ENCODE peak calls at places on chromosomes 12 and 14, in five cellular contexts. One of them, this sample, is unnamed.

GRCh38 chr12:30822385-30823139 is 67.8 kb upstream of the CAPRIN2 start:
- DNase-seq in heart left ventricle: peak
- DNase-seq in endothelial cell of umbilical vein: peak
- DNase-seq in tibial nerve: peak
- DNase-seq in IMR-90: peak
- DNase-seq in this sample: peak

GRCh38 chr12:10615532-10615931 is 2.1 kb upstream of the MAGOHB start:
- DNase-seq in heart left ventricle: no peak
- DNase-seq in endothelial cell of umbilical vein: no peak
- DNase-seq in tibial nerve: no peak
- DNase-seq in IMR-90: no peak
- DNase-seq in this sample: peak

GRCh38 chr14:74486164-74486563 is 6.9 kb downstream of the NPC2 start:
- DNase-seq in heart left ventricle: no peak
- DNase-seq in endothelial cell of umbilical vein: no peak
- DNase-seq in tibial nerve: no peak
- DNase-seq in IMR-90: no peak
- DNase-seq in this sample: no peak

GRCh38 chr14:69999246-69999645 is 120.0 kb downstream of the SMOC1 start:
- DNase-seq in heart left ventricle: no peak
- DNase-seq in endothelial cell of umbilical vein: peak
- DNase-seq in tibial nerve: no peak
- DNase-seq in IMR-90: peak
- DNase-seq in this sample: no peak

GRCh38 chr14:58298880-58299664 is 717 bp downstream of the ARID4A start:
- DNase-seq in heart left ventricle: peak
- DNase-seq in endothelial cell of umbilical vein: peak
- DNase-seq in tibial nerve: no peak
- DNase-seq in IMR-90: no peak
- DNase-seq in this sample: peak

GRCh38 chr14:59481407-59482119 is 2.6 kb downstream of the L3HYPDH start:
- DNase-seq in heart left ventricle: no peak
- DNase-seq in endothelial cell of umbilical vein: peak
- DNase-seq in tibial nerve: no peak
- DNase-seq in IMR-90: peak
- DNase-seq in this sample: no peak

GRCh38 chr12:46908236-46908935 is 82.6 kb upstream of the SLC38A4 start:
- DNase-seq in heart left ventricle: no peak
- DNase-seq in endothelial cell of umbilical vein: no peak
- DNase-seq in tibial nerve: no peak
- DNase-seq in IMR-90: peak
- DNase-seq in this sample: no peak

GRCh38 chr12:132438139-132438700 is 51.7 kb upstream of the FBRSL1 start:
- DNase-seq in heart left ventricle: no peak
- DNase-seq in endothelial cell of umbilical vein: no peak
- DNase-seq in tibial nerve: no peak
- DNase-seq in IMR-90: no peak
- DNase-seq in this sample: no peak

GRCh38 chr12:118436986-118437385 is 60.6 kb downstream of the SUDS3 start:
- DNase-seq in heart left ventricle: no peak
- DNase-seq in endothelial cell of umbilical vein: no peak
- DNase-seq in tibial nerve: no peak
- DNase-seq in IMR-90: peak
- DNase-seq in this sample: no peak

GRCh38 chr14:73462078-73462715 is 3.9 kb upstream of the NUMB start:
- DNase-seq in heart left ventricle: peak
- DNase-seq in endothelial cell of umbilical vein: peak
- DNase-seq in tibial nerve: no peak
- DNase-seq in IMR-90: peak
- DNase-seq in this sample: peak

DNA sequence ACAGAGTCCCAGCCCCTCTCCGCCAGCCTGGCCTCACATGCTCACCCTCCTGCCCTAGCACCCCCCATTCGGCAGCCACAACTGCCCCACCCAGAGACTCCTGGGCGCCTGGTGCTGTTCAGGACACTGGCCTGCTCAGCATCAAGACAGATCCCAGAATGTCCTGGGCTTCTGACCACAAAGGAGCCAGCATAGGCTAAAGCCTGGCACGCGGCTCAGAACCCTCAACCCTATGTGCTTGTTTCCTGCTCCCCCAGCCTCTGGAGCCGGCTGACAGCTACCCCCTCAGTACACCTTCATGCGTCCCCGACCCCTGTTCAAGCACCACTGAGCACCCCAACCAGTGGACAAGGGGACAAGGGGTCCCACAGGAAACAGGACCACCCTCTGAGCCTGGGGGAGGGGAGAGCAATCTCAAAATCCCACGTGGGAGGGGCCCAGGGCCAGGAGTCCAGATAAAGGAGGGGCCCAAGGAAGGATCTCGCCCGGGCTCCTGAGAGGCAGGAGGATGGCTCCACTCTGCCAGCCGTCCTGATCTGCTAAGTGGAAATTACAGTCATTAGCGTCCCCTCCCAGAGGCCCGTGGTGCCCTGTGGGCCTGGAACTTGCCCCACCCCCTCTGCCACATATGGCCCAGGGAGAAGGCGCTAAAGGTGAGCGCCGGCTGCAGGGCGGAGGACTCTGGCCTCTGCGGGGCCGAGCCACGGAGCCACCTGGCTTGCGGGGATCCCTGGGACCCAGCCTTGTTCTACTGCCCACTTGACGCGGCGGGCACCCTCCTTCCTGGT is 27.1 kb upstream of the GPR132 start:
- DNase-seq in heart left ventricle: peak
- DNase-seq in endothelial cell of umbilical vein: no peak
- DNase-seq in tibial nerve: no peak
- DNase-seq in IMR-90: no peak
- DNase-seq in this sample: no peak
- H3K4me3 ChIP-seq in heart left ventricle: peak
- H3K4me3 ChIP-seq in endothelial cell of umbilical vein: peak
- H3K4me3 ChIP-seq in tibial nerve: peak
- H3K4me3 ChIP-seq in IMR-90: peak
- H3K4me3 ChIP-seq in this sample: no peak

DNA sequence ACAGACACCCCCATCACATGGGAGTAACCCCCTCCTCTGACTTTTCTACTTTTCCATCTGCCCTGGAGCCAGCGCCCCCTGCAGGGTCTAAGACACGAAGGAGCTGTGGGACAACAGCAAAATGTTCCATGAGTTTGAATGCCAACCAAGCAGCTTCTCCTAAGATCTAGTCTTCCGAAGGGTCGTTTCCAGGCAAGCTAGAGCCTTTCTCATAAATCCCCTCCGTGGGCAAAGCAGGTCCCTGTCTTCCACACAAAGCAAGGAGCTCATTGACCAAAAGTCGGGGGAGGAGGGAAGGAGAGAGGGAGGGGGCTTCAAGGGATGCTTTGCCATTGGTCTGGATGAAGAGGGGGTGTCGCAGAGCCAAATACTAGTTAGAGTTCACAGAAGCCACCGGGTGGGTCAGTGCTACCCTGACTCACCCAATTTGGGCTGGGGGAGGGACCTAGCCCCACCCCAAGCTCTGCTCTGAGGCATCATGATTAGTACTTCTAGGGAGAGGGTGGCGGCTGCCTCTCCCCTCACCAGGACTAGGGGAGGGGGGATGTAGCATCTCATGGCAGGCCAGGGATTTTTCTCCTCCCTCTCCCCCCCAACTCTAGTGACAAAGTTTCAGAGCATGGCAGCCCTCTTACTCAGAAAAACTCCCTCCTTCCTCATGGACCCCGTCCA is 1.6 kb downstream of the MSI1 start:
- DNase-seq in heart left ventricle: no peak
- DNase-seq in endothelial cell of umbilical vein: no peak
- DNase-seq in tibial nerve: no peak
- DNase-seq in IMR-90: no peak
- DNase-seq in this sample: peak
- TF ChIP-seq CTCF in heart left ventricle: no peak
- TF ChIP-seq CTCF in endothelial cell of umbilical vein: peak
- TF ChIP-seq CTCF in tibial nerve: peak
- TF ChIP-seq CTCF in IMR-90: peak
- TF ChIP-seq CTCF in this sample: peak

GRCh38 chr14:103055693-103056092 is 1.7 kb downstream of the CDC42BPB start:
- DNase-seq in heart left ventricle: no peak
- DNase-seq in endothelial cell of umbilical vein: peak
- DNase-seq in tibial nerve: no peak
- DNase-seq in IMR-90: peak
- DNase-seq in this sample: no peak

GRCh38 chr14:103056322-103057027 is 874 bp downstream of the CDC42BPB start:
- DNase-seq in heart left ventricle: peak
- DNase-seq in endothelial cell of umbilical vein: peak
- DNase-seq in tibial nerve: no peak
- DNase-seq in IMR-90: peak
- DNase-seq in this sample: peak

GRCh38 chr14:103057372-103058208 is at the start of gene CDC42BPB:
- DNase-seq in heart left ventricle: peak
- DNase-seq in endothelial cell of umbilical vein: peak
- DNase-seq in tibial nerve: peak
- DNase-seq in IMR-90: peak
- DNase-seq in this sample: peak

GRCh38 chr14:103058209-103059055 is 1.1 kb upstream of the CDC42BPB start:
- DNase-seq in heart left ventricle: no peak
- DNase-seq in endothelial cell of umbilical vein: no peak
- DNase-seq in tibial nerve: no peak
- DNase-seq in IMR-90: peak
- DNase-seq in this sample: no peak

DNA sequence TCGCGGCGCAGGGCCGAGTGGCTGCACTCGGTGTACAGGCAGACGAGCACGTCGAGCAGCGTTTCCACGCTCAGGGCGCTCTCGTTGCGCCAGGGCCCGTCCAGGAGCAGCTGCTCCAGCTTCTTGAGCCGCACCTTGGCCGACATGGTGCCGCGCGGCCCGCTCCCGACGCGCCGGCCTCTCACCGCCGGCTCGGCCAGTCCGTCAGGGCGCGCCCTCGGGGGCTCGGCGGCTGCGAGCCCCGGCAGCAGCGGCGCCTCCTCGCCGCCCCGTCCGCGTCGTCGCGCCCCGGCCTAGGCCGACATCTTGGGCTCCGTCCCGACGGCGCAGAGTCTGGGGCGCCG is 349 bp downstream of the CDC42BPB start:
- DNase-seq in heart left ventricle: no peak
- DNase-seq in endothelial cell of umbilical vein: peak
- DNase-seq in tibial nerve: no peak
- DNase-seq in IMR-90: no peak
- DNase-seq in this sample: peak
- TF ChIP-seq POLR2A in heart left ventricle: no peak
- TF ChIP-seq POLR2A in endothelial cell of umbilical vein: peak
- TF ChIP-seq POLR2A in tibial nerve: no peak
- TF ChIP-seq POLR2A in IMR-90: no peak
- TF ChIP-seq POLR2A in this sample: no peak

DNA sequence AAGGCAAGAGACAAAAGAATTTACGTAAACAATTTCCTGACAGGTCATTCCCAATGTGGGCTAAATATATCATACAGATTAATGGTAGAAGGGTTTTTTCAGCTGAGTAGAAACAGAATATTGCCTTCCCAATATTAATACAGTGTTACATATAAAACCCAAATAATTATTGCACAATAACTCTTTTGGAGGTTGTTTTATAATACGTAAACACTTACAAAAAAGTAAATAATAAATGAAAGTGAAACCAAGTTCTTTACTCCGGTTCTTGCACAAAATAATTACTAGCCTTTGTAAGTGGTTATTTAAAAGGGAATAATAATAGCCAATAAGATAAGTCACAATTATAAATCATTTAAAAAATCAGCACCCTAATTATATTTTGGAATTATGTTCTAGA is 118.6 kb upstream of the SSTR1 start:
- DNase-seq in heart left ventricle: no peak
- DNase-seq in endothelial cell of umbilical vein: no peak
- DNase-seq in tibial nerve: no peak
- DNase-seq in IMR-90: no peak
- DNase-seq in this sample: no peak
- H3K4me3 ChIP-seq in heart left ventricle: peak
- H3K4me3 ChIP-seq in endothelial cell of umbilical vein: no peak
- H3K4me3 ChIP-seq in tibial nerve: no peak
- H3K4me3 ChIP-seq in IMR-90: no peak
- H3K4me3 ChIP-seq in this sample: no peak

DNA sequence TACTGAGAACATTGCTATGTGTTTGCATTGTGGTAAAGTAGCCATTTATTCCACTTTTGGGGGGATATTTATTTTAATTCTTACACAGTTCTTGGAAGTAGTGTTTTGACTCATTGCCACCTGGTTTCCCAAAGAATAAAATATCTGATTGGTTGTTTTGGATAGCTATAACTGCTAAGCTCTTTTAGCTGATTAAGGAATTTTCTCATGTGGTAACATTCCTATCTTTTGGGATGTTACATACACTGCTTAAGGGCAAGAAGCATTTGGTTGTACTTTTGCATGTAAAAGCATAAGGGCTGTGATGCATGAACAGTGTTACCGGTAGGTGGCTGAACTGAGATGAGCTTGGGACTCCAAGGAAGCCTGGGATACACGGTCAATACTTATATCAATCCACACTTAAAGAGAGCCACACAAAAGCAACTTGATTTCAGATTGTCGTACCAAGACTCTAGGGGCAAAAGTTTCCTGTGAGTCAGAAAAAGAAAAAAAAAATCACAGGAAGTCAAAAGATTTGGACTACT is 71.4 kb upstream of the PRKD1 start:
- DNase-seq in heart left ventricle: no peak
- DNase-seq in endothelial cell of umbilical vein: no peak
- DNase-seq in tibial nerve: no peak
- DNase-seq in IMR-90: no peak
- DNase-seq in this sample: no peak
- TF ChIP-seq CTCF in heart left ventricle: no peak
- TF ChIP-seq CTCF in endothelial cell of umbilical vein: no peak
- TF ChIP-seq CTCF in tibial nerve: no peak
- TF ChIP-seq CTCF in IMR-90: no peak
- TF ChIP-seq CTCF in this sample: no peak

GRCh38 chr12:93229494-93230310 is 148.0 kb upstream of the NUDT4 start:
- DNase-seq in heart left ventricle: no peak
- DNase-seq in endothelial cell of umbilical vein: peak
- DNase-seq in tibial nerve: no peak
- DNase-seq in IMR-90: peak
- DNase-seq in this sample: peak

GRCh38 chr12:93226356-93226755 is 151.4 kb upstream of the NUDT4 start:
- DNase-seq in heart left ventricle: no peak
- DNase-seq in endothelial cell of umbilical vein: peak
- DNase-seq in tibial nerve: no peak
- DNase-seq in IMR-90: peak
- DNase-seq in this sample: no peak

GRCh38 chr12:93221841-93222240 is 155.9 kb upstream of the NUDT4 start:
- DNase-seq in heart left ventricle: no peak
- DNase-seq in endothelial cell of umbilical vein: no peak
- DNase-seq in tibial nerve: no peak
- DNase-seq in IMR-90: no peak
- DNase-seq in this sample: no peak

GRCh38 chr12:93223440-93224426 is 154.0 kb upstream of the NUDT4 start:
- DNase-seq in heart left ventricle: no peak
- DNase-seq in endothelial cell of umbilical vein: peak
- DNase-seq in tibial nerve: no peak
- DNase-seq in IMR-90: no peak
- DNase-seq in this sample: peak

DNA sequence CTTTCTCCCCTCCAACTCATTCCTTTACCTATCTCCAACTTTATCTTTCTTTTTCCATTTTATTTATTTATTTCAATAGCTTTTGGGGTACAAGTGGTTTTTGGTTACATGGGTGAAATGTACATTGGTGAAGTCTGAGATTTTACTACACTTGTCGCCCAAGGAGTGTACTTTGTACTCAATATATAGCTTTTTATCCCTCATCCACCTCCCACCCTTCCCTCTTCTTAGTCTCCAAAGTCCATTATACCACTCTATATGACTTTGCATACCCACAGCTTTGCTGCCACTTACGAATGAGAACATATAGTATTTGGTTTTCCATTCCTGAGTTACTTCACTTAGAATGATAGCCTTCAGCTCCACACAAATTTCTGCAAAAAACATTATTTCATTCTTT is 152.6 kb upstream of the NUDT4 start:
- DNase-seq in heart left ventricle: no peak
- DNase-seq in endothelial cell of umbilical vein: no peak
- DNase-seq in tibial nerve: no peak
- DNase-seq in IMR-90: no peak
- DNase-seq in this sample: no peak
- TF ChIP-seq POLR2A in heart left ventricle: no peak
- TF ChIP-seq POLR2A in endothelial cell of umbilical vein: no peak
- TF ChIP-seq POLR2A in tibial nerve: no peak
- TF ChIP-seq POLR2A in IMR-90: no peak
- TF ChIP-seq POLR2A in this sample: no peak